ENCODE peak calls at places on chromosomes 2 and 18, in ten cellular contexts. One of them, this sample, is unnamed.

GRCh38 chr2:118223487-118224136 is 135.3 kb downstream of the INSIG2 start:
- DNase-seq in iris pigment epithelial cell: no peak
- DNase-seq in frontal cortex: no peak
- DNase-seq in endothelial cell: peak
- DNase-seq in neural progenitor cell: peak
- DNase-seq in AG04450: no peak
- DNase-seq in IMR-90: no peak
- DNase-seq in ELR: no peak
- DNase-seq in hypothalamus: no peak
- DNase-seq in endodermal cell: peak
- DNase-seq in this sample: no peak

GRCh38 chr2:235414422-235414821 is 79.4 kb upstream of the AGAP1 start:
- DNase-seq in IMR-90: no peak
- DNase-seq in endothelial cell: no peak
- DNase-seq in hypothalamus: no peak
- DNase-seq in AG04450: no peak
- DNase-seq in frontal cortex: no peak
- DNase-seq in ELR: no peak
- DNase-seq in neural progenitor cell: no peak
- DNase-seq in iris pigment epithelial cell: no peak
- DNase-seq in endodermal cell: peak
- DNase-seq in this sample: no peak

GRCh38 chr18:50218432-50219197 is 23.7 kb upstream of the MYO5B start:
- DNase-seq in hypothalamus: no peak
- DNase-seq in endothelial cell: peak
- DNase-seq in AG04450: no peak
- DNase-seq in ELR: peak
- DNase-seq in IMR-90: peak
- DNase-seq in frontal cortex: no peak
- DNase-seq in iris pigment epithelial cell: peak
- DNase-seq in endodermal cell: peak
- DNase-seq in neural progenitor cell: peak
- DNase-seq in this sample: no peak

GRCh38 chr2:28754321-28754720 is 2.7 kb downstream of the PPP1CB start:
- DNase-seq in hypothalamus: no peak
- DNase-seq in neural progenitor cell: peak
- DNase-seq in endodermal cell: no peak
- DNase-seq in ELR: peak
- DNase-seq in iris pigment epithelial cell: no peak
- DNase-seq in endothelial cell: no peak
- DNase-seq in IMR-90: peak
- DNase-seq in frontal cortex: no peak
- DNase-seq in AG04450: no peak
- DNase-seq in this sample: no peak

GRCh38 chr2:179991344-179991743 is 15.8 kb downstream of the CWC22 start:
- DNase-seq in frontal cortex: no peak
- DNase-seq in neural progenitor cell: peak
- DNase-seq in endodermal cell: peak
- DNase-seq in ELR: peak
- DNase-seq in IMR-90: no peak
- DNase-seq in AG04450: no peak
- DNase-seq in endothelial cell: no peak
- DNase-seq in iris pigment epithelial cell: no peak
- DNase-seq in hypothalamus: no peak
- DNase-seq in this sample: no peak

GRCh38 chr2:191512202-191512601 is 165.7 kb upstream of the NABP1 start:
- DNase-seq in IMR-90: no peak
- DNase-seq in iris pigment epithelial cell: no peak
- DNase-seq in hypothalamus: no peak
- DNase-seq in endodermal cell: no peak
- DNase-seq in frontal cortex: no peak
- DNase-seq in endothelial cell: no peak
- DNase-seq in AG04450: no peak
- DNase-seq in ELR: no peak
- DNase-seq in neural progenitor cell: no peak
- DNase-seq in this sample: no peak

GRCh38 chr2:236642584-236643291 is 73.1 kb downstream of the ACKR3 start:
- DNase-seq in frontal cortex: no peak
- DNase-seq in hypothalamus: no peak
- DNase-seq in neural progenitor cell: no peak
- DNase-seq in IMR-90: peak
- DNase-seq in iris pigment epithelial cell: peak
- DNase-seq in AG04450: peak
- DNase-seq in endodermal cell: peak
- DNase-seq in ELR: peak
- DNase-seq in endothelial cell: no peak
- DNase-seq in this sample: peak

GRCh38 chr2:45103351-45104145 is 94.3 kb upstream of the SIX2 start:
- DNase-seq in ELR: no peak
- DNase-seq in endodermal cell: no peak
- DNase-seq in IMR-90: no peak
- DNase-seq in endothelial cell: no peak
- DNase-seq in hypothalamus: no peak
- DNase-seq in frontal cortex: no peak
- DNase-seq in AG04450: no peak
- DNase-seq in iris pigment epithelial cell: no peak
- DNase-seq in neural progenitor cell: no peak
- DNase-seq in this sample: no peak

GRCh38 chr18:77131100-77131651 is 1.4 kb downstream of the MBP start:
- DNase-seq in iris pigment epithelial cell: peak
- DNase-seq in endodermal cell: no peak
- DNase-seq in ELR: no peak
- DNase-seq in neural progenitor cell: peak
- DNase-seq in frontal cortex: no peak
- DNase-seq in IMR-90: no peak
- DNase-seq in endothelial cell: no peak
- DNase-seq in AG04450: no peak
- DNase-seq in hypothalamus: no peak
- DNase-seq in this sample: no peak

GRCh38 chr2:127464470-127465257 is 46.4 kb downstream of the PROC start:
- DNase-seq in AG04450: no peak
- DNase-seq in neural progenitor cell: no peak
- DNase-seq in endodermal cell: no peak
- DNase-seq in IMR-90: no peak
- DNase-seq in iris pigment epithelial cell: no peak
- DNase-seq in endothelial cell: no peak
- DNase-seq in frontal cortex: no peak
- DNase-seq in hypothalamus: no peak
- DNase-seq in ELR: no peak
- DNase-seq in this sample: no peak